ENCODE peak calls at places on chromosome 9, in ten cellular contexts. G is Karpas-422, N is PC-9, K is GM23338, Z is PC-3, I is HCT116, Q is hepatocyte, H is GM23248, D is SK-N-SH, E is MM.1S. L is an unnamed sample.
A peak's percentile ranks its signal among the peaks of the same experiment; 100 is the strongest.

GRCh38 chr9:2838984-2839367 is 4.9 kb downstream of the PUM3 start:
- DNase-seq in G (no peak), N (no peak), K (no peak), Z (no peak), I (no peak), Q (no peak), H (no peak), D (no peak), E (no peak), L (no peak)

GRCh38 chr9:137113385-137114159 is 961 bp downstream of the DPP7 start:
- DNase-seq in G (peak; percentile 72), N (no peak), K (peak; percentile 51), Z (no peak), I (no peak), Q (no peak), H (peak; percentile 60), D (peak; percentile 76), E (no peak), L (no peak)

GRCh38 chr9:127680846-127681245 is 25.9 kb upstream of the CFAP157 start:
- DNase-seq in G (no peak), N (no peak), K (no peak), Z (no peak), I (no peak), Q (no peak), H (no peak), D (no peak), E (no peak), L (no peak)

GRCh38 chr9:123120953-123121352 is 87.5 kb downstream of the GPR21 start:
- DNase-seq in G (no peak), N (no peak), K (no peak), Z (no peak), I (no peak), Q (no peak), H (peak; percentile 21), D (no peak), E (no peak), L (no peak)

GRCh38 chr9:70108181-70108580 is 64.5 kb downstream of the MAMDC2 start:
- DNase-seq in G (no peak), N (no peak), K (no peak), Z (no peak), I (no peak), Q (no peak), H (no peak), D (no peak), E (no peak), L (no peak)

GRCh38 chr9:93041108-93041802 is 17.2 kb upstream of the SUSD3 start:
- DNase-seq in G (peak; percentile 70), N (no peak), K (peak; percentile 25), Z (no peak), I (peak; percentile 44), Q (no peak), H (peak; percentile 13), D (no peak), E (no peak), L (peak; percentile 51)

GRCh38 chr9:114525505-114525904 is 20.2 kb upstream of the WHRN start:
- DNase-seq in G (no peak), N (peak; percentile 73), K (no peak), Z (peak; percentile 83), I (peak; percentile 15), Q (no peak), H (peak; percentile 80), D (no peak), E (no peak), L (no peak)

GRCh38 chr9:97599447-97599846 is 33.7 kb downstream of the TSTD2 start:
- DNase-seq in G (no peak), N (no peak), K (no peak), Z (no peak), I (no peak), Q (no peak), H (no peak), D (no peak), E (peak; percentile 17), L (no peak)

GRCh38 chr9:132997591-132997990 is 19.1 kb downstream of the GFI1B start:
- DNase-seq in G (no peak), N (no peak), K (no peak), Z (no peak), I (no peak), Q (peak; percentile 58), H (peak; percentile 53), D (peak; percentile 10), E (no peak), L (no peak)

GRCh38 chr9:116705531-116705930 is 18.4 kb downstream of the TRIM32 start:
- DNase-seq in G (no peak), N (no peak), K (no peak), Z (no peak), I (no peak), Q (no peak), H (no peak), D (no peak), E (no peak), L (no peak)

GRCh38 chr9:2727966-2728613 is 10.8 kb downstream of the KCNV2 start:
- DNase-seq in G (peak; percentile 77), N (no peak), K (peak; percentile 63), Z (peak; percentile 69), I (peak; percentile 4), Q (peak; percentile 72), H (peak; percentile 81), D (peak; percentile 40), E (peak; percentile 44), L (peak; percentile 52)

GRCh38 chr9:73179594-73179993 is 27.9 kb downstream of the ANXA1 start:
- DNase-seq in G (no peak), N (peak; percentile 95), K (no peak), Z (peak; percentile 94), I (peak; percentile 69), Q (peak; percentile 17), H (peak; percentile 58), D (no peak), E (no peak), L (no peak)

GRCh38 chr9:110255064-110255416 is 1.3 kb downstream of the TXN start:
- DNase-seq in G (peak; percentile 43), N (no peak), K (peak; percentile 54), Z (no peak), I (no peak), Q (no peak), H (no peak), D (peak; percentile 27), E (no peak), L (peak; percentile 24)

GRCh38 chr9:89489548-89490527 is 8.1 kb downstream of the SEMA4D start:
- DNase-seq in G (peak; percentile 53), N (no peak), K (no peak), Z (no peak), I (no peak), Q (no peak), H (no peak), D (no peak), E (no peak), L (no peak)

GRCh38 chr9:82613516-82613915 is 449.4 kb downstream of the RASEF start:
- DNase-seq in G (no peak), N (no peak), K (no peak), Z (no peak), I (no peak), Q (no peak), H (no peak), D (no peak), E (no peak), L (no peak)

GRCh38 chr9:105259731-105260612 is 15.5 kb downstream of the SLC44A1 start:
- DNase-seq in G (no peak), N (no peak), K (no peak), Z (no peak), I (no peak), Q (no peak), H (no peak), D (no peak), E (peak; percentile 74), L (peak; percentile 33)

GRCh38 chr9:128276574-128277270 is 646 bp downstream of the SWI5 start:
- DNase-seq in G (no peak), N (no peak), K (peak; percentile 77), Z (no peak), I (no peak), Q (peak; percentile 67), H (peak; percentile 67), D (peak; percentile 62), E (no peak), L (peak; percentile 21)

GRCh38 chr9:18978188-18978587 is 54.8 kb downstream of the SAXO1 start:
- DNase-seq in G (no peak), N (no peak), K (no peak), Z (no peak), I (no peak), Q (no peak), H (no peak), D (no peak), E (no peak), L (no peak)
- H3K9me2 ChIP-seq in G (no peaks in the 10 kb centered on the region), N (no peaks in the 10 kb centered on the region), K (no peaks in the 10 kb centered on the region), Z (no peaks in the 10 kb centered on the region), I (no peaks in the 10 kb centered on the region), Q (no peaks in the 10 kb centered on the region), H (no peaks in the 10 kb centered on the region), D (no peaks in the 10 kb centered on the region), E (no peaks in the 10 kb centered on the region), L (no peaks in the 10 kb centered on the region)

GRCh38 chr9:35026671-35027070 is 37.1 kb downstream of the DNAJB5 start:
- DNase-seq in G (no peak), N (no peak), K (no peak), Z (no peak), I (no peak), Q (no peak), H (no peak), D (no peak), E (no peak), L (no peak)
- H2AFZ ChIP-seq in G (no peak overlapping the region), N (no peak overlapping the region), K (no peak overlapping the region), Z (no peak overlapping the region), I (no peak overlapping the region), Q (no peak overlapping the region), H (no peak overlapping the region), D (no peak overlapping the region), E (no peak overlapping the region), L (no peak overlapping the region)

GRCh38 chr9:126145887-126146253 is 180.8 kb upstream of the MVB12B start:
- DNase-seq in G (no peak), N (no peak), K (no peak), Z (no peak), I (no peak), Q (no peak), H (no peak), D (no peak), E (no peak), L (no peak)

GRCh38 chr9:126148523-126148870 is 178.1 kb upstream of the MVB12B start:
- DNase-seq in G (no peak), N (no peak), K (no peak), Z (no peak), I (no peak), Q (no peak), H (no peak), D (no peak), E (no peak), L (no peak)

GRCh38 chr9:126146254-126147145 is 180.1 kb upstream of the MVB12B start:
- DNase-seq in G (peak; percentile 68), N (no peak), K (peak; percentile 91), Z (peak; percentile 41), I (no peak), Q (peak; percentile 78), H (peak; percentile 11), D (peak; percentile 45), E (no peak), L (peak; percentile 4)

GRCh38 chr9:126147620-126148522 is 178.8 kb upstream of the MVB12B start:
- DNase-seq in G (no peak), N (no peak), K (no peak), Z (no peak), I (no peak), Q (no peak), H (no peak), D (peak; percentile 26), E (no peak), L (no peak)

GRCh38 chr9:126147186-126147585 is 179.4 kb upstream of the MVB12B start:
- DNase-seq in G (no peak), N (no peak), K (no peak), Z (no peak), I (no peak), Q (no peak), H (no peak), D (peak; percentile 7), E (no peak), L (no peak)
- H3K27ac ChIP-seq in G (no peak overlapping the region), N (no peak overlapping the region), K (no peak overlapping the region), Z (no peak overlapping the region), I (no peak overlapping the region), Q (peak overlapping the region; percentile 78), H (no peak overlapping the region), D (no peak overlapping the region), E (no peak overlapping the region), L (no peak overlapping the region)

GRCh38 chr9:71755230-71755629 is 13.1 kb downstream of the CEMIP2 start:
- DNase-seq in G (no peak), N (no peak), K (peak; percentile 14), Z (no peak), I (no peak), Q (no peak), H (no peak), D (no peak), E (no peak), L (no peak)
- H3K9me2 ChIP-seq in G (no peaks in the 10 kb centered on the region), N (no peaks in the 10 kb centered on the region), K (no peaks in the 10 kb centered on the region), Z (no peaks in the 10 kb centered on the region), I (no peaks in the 10 kb centered on the region), Q (no peaks in the 10 kb centered on the region), H (no peaks in the 10 kb centered on the region), D (no peaks in the 10 kb centered on the region), E (no peaks in the 10 kb centered on the region), L (no peaks in the 10 kb centered on the region)